ENCODE peak calls at places on chromosomes 4 and X, in five cellular contexts. P, I, X, G and J are unnamed samples.
A peak's percentile ranks its signal among the peaks of the same experiment; 100 is the strongest.

GRCh38 chr4:22661443-22661842 is 31.3 kb upstream of the GBA3 start:
- DNase-seq in P (no peak), I (no peak), X (peak; percentile 2), G (no peak), J (no peak)

GRCh38 chr4:66095065-66095464 is 424.8 kb upstream of the EPHA5 start:
- DNase-seq in P (no peak), I (no peak), X (no peak), G (no peak), J (no peak)

GRCh38 chr4:52376107-52376704 is 282.9 kb downstream of the USP46 start:
- DNase-seq in P (peak; percentile 32), I (peak; percentile 48), X (peak; percentile 47), G (no peak), J (peak; percentile 14)

GRCh38 chr4:76607846-76608245 is 172.8 kb downstream of the SHROOM3 start:
- DNase-seq in P (no peak), I (no peak), X (no peak), G (no peak), J (no peak)

GRCh38 chr4:166014411-166014810 is 141.4 kb downstream of the TLL1 start:
- DNase-seq in P (no peak), I (no peak), X (no peak), G (no peak), J (no peak)

GRCh38 chr4:71235321-71236206 is 103.3 kb upstream of the SLC4A4 start:
- DNase-seq in P (no peak), I (no peak), X (no peak), G (no peak), J (no peak)

GRCh38 chr4:101349346-101350064 is 2.2 kb upstream of the PPP3CA start:
- DNase-seq in P (peak; percentile 57), I (no peak), X (no peak), G (peak; percentile 92), J (no peak)

GRCh38 chr4:152609460-152609859 is 70.3 kb downstream of the TMEM154 start:
- DNase-seq in P (no peak), I (no peak), X (no peak), G (no peak), J (no peak)

GRCh38 chr4:2837110-2837903 is 6.3 kb upstream of the ADD1 start:
- DNase-seq in P (no peak), I (no peak), X (no peak), G (no peak), J (no peak)

GRCh38 chr4:182604161-182604591 is 313.0 kb downstream of the DCTD start:
- DNase-seq in P (no peak), I (no peak), X (peak; percentile 97), G (no peak), J (no peak)

GRCh38 chr4:16083217-16084191 is at the start of gene PROM1:
- DNase-seq in P (no peak), I (no peak), X (no peak), G (no peak), J (peak; percentile 54)

GRCh38 chr4:76326515-76326914 is 20.0 kb downstream of the STBD1 start:
- DNase-seq in P (no peak), I (no peak), X (no peak), G (no peak), J (no peak)

GRCh38 chr4:6476893-6477292 is 4.5 kb upstream of the PPP2R2C start:
- DNase-seq in P (no peak), I (no peak), X (no peak), G (no peak), J (no peak)

GRCh38 chrX:15349046-15349445 is 13.7 kb upstream of the PIGA start:
- DNase-seq in P (peak; percentile 31), I (peak; percentile 61), X (peak; percentile 73), G (peak; percentile 81), J (peak; percentile 37)

GRCh38 chr4:189185810-189186432 is 754.8 kb upstream of the FRG1 start:
- DNase-seq in P (no peak), I (no peak), X (no peak), G (no peak), J (no peak)

GRCh38 chrX:142250502-142250901 is 45.4 kb upstream of the MAGEC2 start:
- DNase-seq in P (no peak), I (no peak), X (no peak), G (no peak), J (no peak)

GRCh38 chr4:118033148-118034060 is 882 bp upstream of the NDST3 start:
- DNase-seq in P (no peak), I (no peak), X (peak; percentile 24), G (no peak), J (peak; percentile 66)

GRCh38 chrX:25013593-25014365 is 2.0 kb downstream of the ARX start:
- DNase-seq in P (no peak), I (peak; percentile 37), X (no peak), G (no peak), J (no peak)

GRCh38 chr4:111633663-111634266 is 511.5 kb upstream of the FAM241A start:
- DNase-seq in P (no peak), I (no peak), X (no peak), G (no peak), J (no peak)

GRCh38 chr4:111628437-111628836 is 516.8 kb upstream of the FAM241A start:
- DNase-seq in P (no peak), I (no peak), X (no peak), G (no peak), J (no peak)

GRCh38 chr4:111632752-111633151 is 512.5 kb upstream of the FAM241A start:
- DNase-seq in P (no peak), I (no peak), X (peak; percentile 53), G (no peak), J (no peak)

GRCh38 chr4:111631157-111631999 is 513.9 kb upstream of the FAM241A start:
- DNase-seq in P (no peak), I (peak; percentile 6), X (peak; percentile 37), G (no peak), J (no peak)

DNA sequence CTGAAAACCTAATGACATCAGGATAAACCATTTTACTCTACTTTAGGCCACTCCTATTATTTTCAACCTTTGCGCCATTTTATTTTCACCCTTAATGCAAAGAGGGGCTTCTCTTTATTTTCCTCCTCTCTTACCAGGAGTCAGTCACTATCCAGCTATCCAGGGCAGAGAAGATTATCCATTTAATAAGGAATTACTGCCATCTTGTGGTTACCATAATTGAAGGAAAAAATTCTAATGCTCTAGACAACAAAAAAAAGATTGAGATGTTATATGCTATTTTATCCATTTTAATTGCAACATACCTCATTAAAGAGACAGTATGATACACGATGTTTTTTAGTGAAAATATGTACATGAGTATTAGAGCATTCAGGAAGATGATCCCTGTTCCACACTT is 514.5 kb upstream of the FAM241A start:
- DNase-seq in P (no peak), I (peak; percentile 3), X (peak; percentile 42), G (no peak), J (no peak)
- TF ChIP-seq CTCF in P (no peak), I (peak; percentile 60), X (peak; percentile 68), G (peak; percentile 48), J (no peak)

DNA sequence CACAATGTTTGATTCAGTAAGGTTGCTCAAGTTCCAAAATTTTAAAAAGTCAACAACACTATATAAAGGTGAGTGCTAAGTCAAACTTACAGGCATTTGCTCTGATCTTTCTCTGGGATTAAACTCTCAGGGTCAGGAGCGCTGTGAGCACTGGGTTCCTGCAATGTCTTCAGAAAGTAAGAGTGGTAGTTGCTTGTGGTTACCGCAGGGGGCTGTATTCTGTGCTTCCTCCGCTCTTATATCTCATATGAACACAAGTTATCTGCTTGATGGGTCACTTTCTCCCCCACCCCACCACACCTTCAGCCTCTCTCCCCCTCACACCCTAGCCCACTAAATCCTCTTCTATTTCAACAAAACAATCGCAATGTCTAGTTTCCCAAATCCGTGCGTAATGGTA is 116.4 kb upstream of the IGSF1 start:
- DNase-seq in P (no peak), I (no peak), X (no peak), G (no peak), J (no peak)
- TF ChIP-seq CTCF in P (no peak), I (no peak), X (no peak), G (no peak), J (no peak)

GRCh38 chr4:108135549-108136209 is 33.1 kb downstream of the LEF1 start:
- DNase-seq in P (no peak), I (no peak), X (no peak), G (no peak), J (no peak)
- TF ChIP-seq CTCF in P (no peak), I (no peak), X (no peak), G (no peak), J (no peak)

GRCh38 chr4:138831943-138832342 is 183.6 kb upstream of the NOCT start:
- DNase-seq in P (no peak), I (no peak), X (no peak), G (no peak), J (no peak)
- TF ChIP-seq CTCF in P (no peak), I (no peak), X (no peak), G (no peak), J (no peak)

GRCh38 chr4:10074767-10075105 is 41.9 kb downstream of the WDR1 start:
- DNase-seq in P (no peak), I (peak; percentile 5), X (peak; percentile 70), G (no peak), J (no peak)
- TF ChIP-seq CTCF in P (no peak), I (peak; percentile 65), X (peak; percentile 61), G (no peak), J (no peak)

DNA sequence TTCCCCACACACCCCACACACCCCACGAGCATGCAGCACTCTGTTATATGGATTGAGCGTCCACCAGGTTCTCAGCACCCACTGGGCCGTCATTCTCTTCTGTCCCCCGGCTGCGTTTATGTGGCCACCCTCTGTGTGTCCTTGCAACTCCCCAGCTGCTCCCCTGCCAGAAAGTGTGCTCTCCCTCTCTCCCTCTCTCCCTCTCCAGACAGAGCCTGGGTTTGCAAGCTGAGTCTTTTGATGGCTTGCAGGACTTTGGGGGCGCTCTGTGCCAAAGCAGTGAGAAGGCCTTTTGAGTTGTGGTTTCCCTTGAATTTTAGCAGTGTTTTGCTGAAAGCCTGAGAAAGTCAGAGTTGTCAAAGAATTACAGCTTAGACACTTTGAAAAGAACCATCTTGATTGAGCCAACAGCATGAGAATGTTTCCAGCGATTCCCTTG is 173.5 kb downstream of the DCLK2 start:
- DNase-seq in P (no peak), I (no peak), X (no peak), G (no peak), J (no peak)
- TF ChIP-seq CTCF in P (no peak), I (no peak), X (no peak), G (no peak), J (no peak)